ENCODE peak calls at places on chromosome X, in nine cellular contexts. One of them, this sample, is unnamed.

GRCh38 chrX:19697416-19697815 is 182.1 kb upstream of the MAP3K15 start:
- DNase-seq in NCI-H1092 treated with DMSO at 0.1 percent for 48 hours: no peak
- DNase-seq in NCI-H2081: no peak
- DNase-seq in midbrain: no peak
- DNase-seq in naive B cell: no peak
- DNase-seq in AG20443: no peak
- DNase-seq in HTR-8/SVneo: no peak
- DNase-seq in Caki2: peak
- DNase-seq in lung: no peak
- DNase-seq in this sample: no peak

GRCh38 chrX:119981286-119982070 is 37.9 kb upstream of the NKAP start:
- DNase-seq in NCI-H1092 treated with DMSO at 0.1 percent for 48 hours: peak
- DNase-seq in NCI-H2081: peak
- DNase-seq in midbrain: peak
- DNase-seq in naive B cell: no peak
- DNase-seq in AG20443: peak
- DNase-seq in HTR-8/SVneo: peak
- DNase-seq in Caki2: peak
- DNase-seq in lung: no peak
- DNase-seq in this sample: peak

GRCh38 chrX:17860811-17861495 is at the start of gene RAI2:
- DNase-seq in NCI-H1092 treated with DMSO at 0.1 percent for 48 hours: no peak
- DNase-seq in NCI-H2081: peak
- DNase-seq in midbrain: no peak
- DNase-seq in naive B cell: no peak
- DNase-seq in AG20443: peak
- DNase-seq in HTR-8/SVneo: no peak
- DNase-seq in Caki2: peak
- DNase-seq in lung: peak
- DNase-seq in this sample: no peak

GRCh38 chrX:41137589-41137988 is 52.3 kb downstream of the USP9X start:
- DNase-seq in NCI-H1092 treated with DMSO at 0.1 percent for 48 hours: no peak
- DNase-seq in NCI-H2081: no peak
- DNase-seq in midbrain: no peak
- DNase-seq in naive B cell: no peak
- DNase-seq in AG20443: no peak
- DNase-seq in HTR-8/SVneo: no peak
- DNase-seq in Caki2: no peak
- DNase-seq in lung: no peak
- DNase-seq in this sample: no peak

GRCh38 chrX:68666580-68666979 is 19.1 kb downstream of the STARD8 start:
- DNase-seq in NCI-H1092 treated with DMSO at 0.1 percent for 48 hours: no peak
- DNase-seq in NCI-H2081: no peak
- DNase-seq in midbrain: no peak
- DNase-seq in naive B cell: no peak
- DNase-seq in AG20443: no peak
- DNase-seq in HTR-8/SVneo: no peak
- DNase-seq in Caki2: no peak
- DNase-seq in lung: no peak
- DNase-seq in this sample: no peak

GRCh38 chrX:65928522-65928921 is 111.4 kb downstream of the VSIG4 start:
- DNase-seq in NCI-H1092 treated with DMSO at 0.1 percent for 48 hours: no peak
- DNase-seq in NCI-H2081: no peak
- DNase-seq in midbrain: no peak
- DNase-seq in naive B cell: no peak
- DNase-seq in AG20443: no peak
- DNase-seq in HTR-8/SVneo: no peak
- DNase-seq in Caki2: no peak
- DNase-seq in lung: no peak
- DNase-seq in this sample: no peak

GRCh38 chrX:65821721-65822496 is 154.5 kb downstream of the MSN start:
- DNase-seq in NCI-H1092 treated with DMSO at 0.1 percent for 48 hours: no peak
- DNase-seq in NCI-H2081: no peak
- DNase-seq in midbrain: no peak
- DNase-seq in naive B cell: peak
- DNase-seq in AG20443: no peak
- DNase-seq in HTR-8/SVneo: no peak
- DNase-seq in Caki2: no peak
- DNase-seq in lung: no peak
- DNase-seq in this sample: peak

GRCh38 chrX:144717682-144718081 is 529.6 kb upstream of the SPANXN1 start:
- DNase-seq in NCI-H1092 treated with DMSO at 0.1 percent for 48 hours: no peak
- DNase-seq in NCI-H2081: no peak
- DNase-seq in midbrain: no peak
- DNase-seq in naive B cell: no peak
- DNase-seq in AG20443: no peak
- DNase-seq in HTR-8/SVneo: no peak
- DNase-seq in Caki2: no peak
- DNase-seq in lung: no peak
- DNase-seq in this sample: no peak

GRCh38 chrX:66676990-66677389 is 38.1 kb upstream of the EDA2R start:
- DNase-seq in NCI-H1092 treated with DMSO at 0.1 percent for 48 hours: no peak
- DNase-seq in NCI-H2081: no peak
- DNase-seq in midbrain: no peak
- DNase-seq in naive B cell: no peak
- DNase-seq in AG20443: peak
- DNase-seq in HTR-8/SVneo: no peak
- DNase-seq in Caki2: no peak
- DNase-seq in lung: no peak
- DNase-seq in this sample: no peak

GRCh38 chrX:151958101-151958500 is 16.4 kb downstream of the GABRE start:
- DNase-seq in NCI-H1092 treated with DMSO at 0.1 percent for 48 hours: no peak
- DNase-seq in NCI-H2081: no peak
- DNase-seq in midbrain: no peak
- DNase-seq in naive B cell: no peak
- DNase-seq in AG20443: no peak
- DNase-seq in HTR-8/SVneo: no peak
- DNase-seq in Caki2: no peak
- DNase-seq in lung: no peak
- DNase-seq in this sample: no peak

GRCh38 chrX:71181558-71181909 is 36.9 kb downstream of the NLGN3 start:
- DNase-seq in NCI-H1092 treated with DMSO at 0.1 percent for 48 hours: no peak
- DNase-seq in NCI-H2081: no peak
- DNase-seq in midbrain: no peak
- DNase-seq in naive B cell: peak
- DNase-seq in AG20443: no peak
- DNase-seq in HTR-8/SVneo: no peak
- DNase-seq in Caki2: no peak
- DNase-seq in lung: no peak
- DNase-seq in this sample: no peak

GRCh38 chrX:41868392-41868977 is 54.9 kb downstream of the CASK start:
- DNase-seq in NCI-H1092 treated with DMSO at 0.1 percent for 48 hours: no peak
- DNase-seq in NCI-H2081: no peak
- DNase-seq in midbrain: no peak
- DNase-seq in naive B cell: no peak
- DNase-seq in AG20443: no peak
- DNase-seq in HTR-8/SVneo: no peak
- DNase-seq in Caki2: no peak
- DNase-seq in lung: no peak
- DNase-seq in this sample: no peak

GRCh38 chrX:132594129-132594528 is 105.3 kb upstream of the MBNL3 start:
- DNase-seq in NCI-H1092 treated with DMSO at 0.1 percent for 48 hours: peak
- DNase-seq in NCI-H2081: no peak
- DNase-seq in midbrain: no peak
- DNase-seq in naive B cell: no peak
- DNase-seq in AG20443: no peak
- DNase-seq in HTR-8/SVneo: no peak
- DNase-seq in Caki2: no peak
- DNase-seq in lung: no peak
- DNase-seq in this sample: no peak

GRCh38 chrX:26851981-26852380 is 611.2 kb downstream of the PPP4R3C start:
- DNase-seq in NCI-H1092 treated with DMSO at 0.1 percent for 48 hours: no peak
- DNase-seq in NCI-H2081: peak
- DNase-seq in midbrain: no peak
- DNase-seq in naive B cell: no peak
- DNase-seq in AG20443: no peak
- DNase-seq in HTR-8/SVneo: peak
- DNase-seq in Caki2: peak
- DNase-seq in lung: no peak
- DNase-seq in this sample: no peak

GRCh38 chrX:98962996-98963395 is 1447.1 kb downstream of the PCDH19 start:
- DNase-seq in NCI-H1092 treated with DMSO at 0.1 percent for 48 hours: no peak
- DNase-seq in NCI-H2081: no peak
- DNase-seq in midbrain: no peak
- DNase-seq in naive B cell: no peak
- DNase-seq in AG20443: no peak
- DNase-seq in HTR-8/SVneo: no peak
- DNase-seq in Caki2: no peak
- DNase-seq in lung: no peak
- DNase-seq in this sample: no peak

GRCh38 chrX:103220511-103221406 is 5.9 kb downstream of the BEX4 start:
- DNase-seq in NCI-H1092 treated with DMSO at 0.1 percent for 48 hours: no peak
- DNase-seq in NCI-H2081: no peak
- DNase-seq in midbrain: no peak
- DNase-seq in naive B cell: no peak
- DNase-seq in AG20443: no peak
- DNase-seq in HTR-8/SVneo: no peak
- DNase-seq in Caki2: no peak
- DNase-seq in lung: no peak
- DNase-seq in this sample: no peak

GRCh38 chrX:37684918-37685317 is 673 bp upstream of the XK start:
- DNase-seq in NCI-H1092 treated with DMSO at 0.1 percent for 48 hours: no peak
- DNase-seq in NCI-H2081: no peak
- DNase-seq in midbrain: no peak
- DNase-seq in naive B cell: no peak
- DNase-seq in AG20443: no peak
- DNase-seq in HTR-8/SVneo: no peak
- DNase-seq in Caki2: no peak
- DNase-seq in lung: no peak
- DNase-seq in this sample: no peak

GRCh38 chrX:133715715-133716114 is 269.7 kb downstream of the GPC3 start:
- DNase-seq in NCI-H1092 treated with DMSO at 0.1 percent for 48 hours: no peak
- DNase-seq in NCI-H2081: no peak
- DNase-seq in midbrain: no peak
- DNase-seq in naive B cell: no peak
- DNase-seq in AG20443: no peak
- DNase-seq in HTR-8/SVneo: no peak
- DNase-seq in Caki2: no peak
- DNase-seq in lung: no peak
- DNase-seq in this sample: no peak

GRCh38 chrX:114626323-114626722 is 42.4 kb downstream of the HTR2C start:
- DNase-seq in NCI-H1092 treated with DMSO at 0.1 percent for 48 hours: no peak
- DNase-seq in NCI-H2081: peak
- DNase-seq in midbrain: no peak
- DNase-seq in naive B cell: no peak
- DNase-seq in AG20443: peak
- DNase-seq in HTR-8/SVneo: no peak
- DNase-seq in Caki2: no peak
- DNase-seq in lung: no peak
- DNase-seq in this sample: peak

GRCh38 chrX:133307637-133308485 is 89.7 kb upstream of the TFDP3 start:
- DNase-seq in NCI-H1092 treated with DMSO at 0.1 percent for 48 hours: no peak
- DNase-seq in NCI-H2081: no peak
- DNase-seq in midbrain: peak
- DNase-seq in naive B cell: no peak
- DNase-seq in AG20443: no peak
- DNase-seq in HTR-8/SVneo: no peak
- DNase-seq in Caki2: no peak
- DNase-seq in lung: no peak
- DNase-seq in this sample: no peak

GRCh38 chrX:47206316-47206715 is 12.2 kb upstream of the CDK16 start:
- DNase-seq in NCI-H1092 treated with DMSO at 0.1 percent for 48 hours: no peak
- DNase-seq in NCI-H2081: no peak
- DNase-seq in midbrain: no peak
- DNase-seq in naive B cell: no peak
- DNase-seq in AG20443: no peak
- DNase-seq in HTR-8/SVneo: no peak
- DNase-seq in Caki2: no peak
- DNase-seq in lung: no peak
- DNase-seq in this sample: no peak

GRCh38 chrX:70455366-70456202 is 10.9 kb downstream of the DLG3 start:
- DNase-seq in NCI-H1092 treated with DMSO at 0.1 percent for 48 hours: peak
- DNase-seq in NCI-H2081: peak
- DNase-seq in midbrain: no peak
- DNase-seq in naive B cell: no peak
- DNase-seq in AG20443: no peak
- DNase-seq in HTR-8/SVneo: no peak
- DNase-seq in Caki2: peak
- DNase-seq in lung: no peak
- DNase-seq in this sample: peak